ENCODE peak calls at places on chromosomes 7 and 10, in nine cellular contexts. O is GM18507, G is A172, D is GM06990, U is pulmonary artery endothelial cell, C is frontal cortex, M is mesendoderm, X is RWPE1, I is heart left ventricle. W is an unnamed sample.

GRCh38 chr7:127844707-127845331 is 186.4 kb downstream of the LRRC4 start:
- DNase-seq in D (no peak), M (no peak), U (peak), C (no peak), X (no peak), O (no peak), G (no peak), I (no peak), W (no peak)

GRCh38 chr10:88008866-88009470 is 145.5 kb downstream of the PTEN start:
- DNase-seq in D (no peak), C (no peak), O (no peak), X (no peak), I (no peak), G (no peak), M (no peak), U (no peak), W (no peak)

GRCh38 chr7:151233111-151233701 is 923 bp downstream of the CHPF2 start:
- DNase-seq in U (peak), D (peak), I (no peak), C (no peak), O (no peak), X (peak), M (peak), G (peak), W (peak)

GRCh38 chr10:114703377-114704125 is 45.5 kb upstream of the ABLIM1 start:
- DNase-seq in O (no peak), M (peak), U (no peak), G (peak), D (no peak), I (no peak), X (peak), C (no peak), W (no peak)

GRCh38 chr10:95384011-95384704 is 93.4 kb upstream of the PDLIM1 start:
- DNase-seq in C (no peak), I (no peak), M (no peak), G (no peak), O (no peak), D (no peak), U (no peak), X (no peak), W (no peak)

GRCh38 chr10:71770255-71770654 is 3.1 kb downstream of the VSIR start:
- DNase-seq in D (no peak), I (peak), X (no peak), M (no peak), G (no peak), C (no peak), O (no peak), U (no peak), W (no peak)

GRCh38 chr10:132627736-132628512 is 90.3 kb downstream of the INPP5A start:
- DNase-seq in O (no peak), C (peak), G (no peak), U (no peak), D (no peak), I (peak), M (peak), X (no peak), W (peak)

GRCh38 chr7:70566659-70567058 is 565.3 kb upstream of the GALNT17 start:
- DNase-seq in X (no peak), C (no peak), G (no peak), U (no peak), D (no peak), O (no peak), M (no peak), I (no peak), W (no peak)

GRCh38 chr10:77144664-77145063 is 492.9 kb downstream of the KCNMA1 start:
- DNase-seq in G (no peak), O (no peak), C (no peak), I (no peak), D (no peak), U (no peak), X (no peak), M (no peak), W (no peak)

GRCh38 chr7:42232275-42232674 is 4.7 kb downstream of the GLI3 start:
- DNase-seq in C (no peak), I (no peak), M (peak), D (no peak), X (peak), U (no peak), G (peak), O (no peak), W (no peak)

GRCh38 chr7:143345428-143345900 is 17.0 kb downstream of the FAM131B start:
- DNase-seq in X (no peak), C (no peak), I (peak), O (no peak), U (no peak), G (no peak), D (peak), M (peak), W (no peak)

GRCh38 chr7:2118630-2119190 is 114.0 kb downstream of the MAD1L1 start:
- DNase-seq in G (no peak), D (no peak), I (no peak), O (no peak), X (peak), U (no peak), M (no peak), C (no peak), W (no peak)

GRCh38 chr10:132918264-132918616 is 24.1 kb downstream of the CFAP46 start:
- DNase-seq in G (no peak), O (no peak), M (no peak), D (no peak), I (no peak), X (no peak), C (no peak), U (no peak), W (no peak)

GRCh38 chr10:130022501-130023299 is 58.6 kb upstream of the EBF3 start:
- DNase-seq in O (no peak), U (no peak), M (no peak), I (no peak), G (no peak), D (no peak), X (peak), C (no peak), W (no peak)

GRCh38 chr10:71761541-71762113 is 11.7 kb downstream of the VSIR start:
- DNase-seq in U (no peak), D (no peak), C (no peak), G (no peak), M (no peak), O (no peak), I (no peak), X (no peak), W (no peak)

GRCh38 chr10:60031664-60032063 is 125.3 kb upstream of the CCDC6 start:
- DNase-seq in X (peak), O (no peak), U (no peak), C (no peak), I (no peak), G (no peak), D (peak), M (peak), W (no peak)

GRCh38 chr7:100825760-100826545 is 1.4 kb downstream of the EPHB4 start:
- DNase-seq in X (peak), U (no peak), O (no peak), D (no peak), M (peak), C (peak), I (no peak), G (peak), W (no peak)

GRCh38 chr7:30027915-30028748 is at the start of gene PLEKHA8:
- DNase-seq in D (peak), C (peak), O (peak), G (peak), I (peak), X (peak), M (peak), U (peak), W (peak)

GRCh38 chr10:69088801-69089501 is 1.0 kb downstream of the SRGN start:
- DNase-seq in C (no peak), I (no peak), U (peak), O (no peak), X (no peak), M (no peak), D (peak), G (peak), W (peak)

GRCh38 chr7:110317699-110318265 is 773.1 kb upstream of the LRRN3 start:
- DNase-seq in U (peak), G (peak), O (no peak), M (peak), I (no peak), C (no peak), X (peak), D (no peak), W (no peak)

GRCh38 chr10:73780966-73781365 is 882 bp upstream of the CHCHD1 start:
- DNase-seq in D (no peak), C (no peak), U (no peak), X (no peak), M (no peak), I (no peak), G (no peak), O (no peak), W (no peak)

GRCh38 chr10:78924319-78925003 is 144.3 kb upstream of the ZMIZ1 start:
- DNase-seq in X (no peak), C (no peak), D (no peak), M (peak), I (no peak), O (no peak), U (no peak), G (no peak), W (no peak)

W was measured in Ammon's horn.